ENCODE peak calls at places on chromosome 5, in eight cellular contexts. T, D, J, G, Q, V, X and O are unnamed samples.
A peak's percentile ranks its signal among the peaks of the same experiment; 100 is the strongest.

GRCh38 chr5:53110156-53110555 is 599 bp upstream of the MOCS2 start:
- DNase-seq in V (no peak), J (no peak), G (no peak), X (no peak), T (no peak), D (no peak), Q (no peak), O (no peak)

GRCh38 chr5:134649163-134649916 is 755 bp downstream of the SEC24A start:
- DNase-seq in T (peak; percentile 16), J (no peak), X (no peak), Q (no peak), G (peak; percentile 64), D (no peak), V (peak; percentile 17), O (no peak)

GRCh38 chr5:154849791-154850201 is 607 bp downstream of the FAXDC2 start:
- DNase-seq in D (peak; percentile 83), X (no peak), G (no peak), T (peak; percentile 89), J (no peak), Q (no peak), V (peak; percentile 45), O (peak; percentile 56)

GRCh38 chr5:139415221-139415861 is 11.5 kb upstream of the SPATA24 start:
- DNase-seq in T (no peak), J (no peak), V (peak; percentile 90), Q (peak; percentile 73), X (peak; percentile 65), D (no peak), G (peak; percentile 63), O (no peak)

GRCh38 chr5:83672158-83672557 is 48.5 kb downstream of the HAPLN1 start:
- DNase-seq in V (no peak), T (no peak), Q (no peak), J (no peak), G (no peak), D (no peak), X (no peak), O (no peak)

GRCh38 chr5:178232124-178232919 is at the start of gene PHYKPL:
- DNase-seq in G (peak; percentile 90), X (peak; percentile 76), D (peak; percentile 82), V (peak; percentile 55), J (peak; percentile 63), Q (peak; percentile 80), T (peak; percentile 64), O (peak; percentile 85)

GRCh38 chr5:144405986-144406385 is 235.3 kb downstream of the KCTD16 start:
- DNase-seq in Q (no peak), V (no peak), D (no peak), T (no peak), X (no peak), G (no peak), J (no peak), O (no peak)

GRCh38 chr5:67612961-67613360 is 416.4 kb upstream of the CD180 start:
- DNase-seq in T (no peak), G (no peak), X (no peak), Q (no peak), D (no peak), V (no peak), J (no peak), O (no peak)

GRCh38 chr5:154868702-154869101 is 10.3 kb downstream of the CNOT8 start:
- DNase-seq in V (peak; percentile 20), G (peak; percentile 63), J (no peak), T (no peak), D (peak; percentile 20), X (no peak), Q (no peak), O (no peak)

GRCh38 chr5:171840066-171840465 is 54.4 kb downstream of the SMIM23 start:
- DNase-seq in X (no peak), V (no peak), Q (no peak), G (no peak), J (no peak), T (no peak), D (no peak), O (no peak)

GRCh38 chr5:79802404-79802803 is 112.8 kb downstream of the CMYA5 start:
- DNase-seq in T (no peak), V (no peak), X (no peak), J (no peak), Q (no peak), D (no peak), G (no peak), O (no peak)

GRCh38 chr5:69531010-69531785 is 28.8 kb upstream of the GTF2H2C start:
- DNase-seq in D (no peak), Q (no peak), T (no peak), J (no peak), X (no peak), G (no peak), V (no peak), O (no peak)

GRCh38 chr5:147437161-147437596 is 72.7 kb downstream of the DPYSL3 start:
- DNase-seq in Q (no peak), G (no peak), X (no peak), D (peak; percentile 55), V (no peak), J (no peak), T (peak; percentile 33), O (no peak)

GRCh38 chr5:9401786-9402472 is 143.9 kb downstream of the SEMA5A start:
- DNase-seq in Q (no peak), X (no peak), G (no peak), T (peak; percentile 69), D (peak; percentile 67), J (no peak), V (peak; percentile 75), O (peak; percentile 80)

DNA sequence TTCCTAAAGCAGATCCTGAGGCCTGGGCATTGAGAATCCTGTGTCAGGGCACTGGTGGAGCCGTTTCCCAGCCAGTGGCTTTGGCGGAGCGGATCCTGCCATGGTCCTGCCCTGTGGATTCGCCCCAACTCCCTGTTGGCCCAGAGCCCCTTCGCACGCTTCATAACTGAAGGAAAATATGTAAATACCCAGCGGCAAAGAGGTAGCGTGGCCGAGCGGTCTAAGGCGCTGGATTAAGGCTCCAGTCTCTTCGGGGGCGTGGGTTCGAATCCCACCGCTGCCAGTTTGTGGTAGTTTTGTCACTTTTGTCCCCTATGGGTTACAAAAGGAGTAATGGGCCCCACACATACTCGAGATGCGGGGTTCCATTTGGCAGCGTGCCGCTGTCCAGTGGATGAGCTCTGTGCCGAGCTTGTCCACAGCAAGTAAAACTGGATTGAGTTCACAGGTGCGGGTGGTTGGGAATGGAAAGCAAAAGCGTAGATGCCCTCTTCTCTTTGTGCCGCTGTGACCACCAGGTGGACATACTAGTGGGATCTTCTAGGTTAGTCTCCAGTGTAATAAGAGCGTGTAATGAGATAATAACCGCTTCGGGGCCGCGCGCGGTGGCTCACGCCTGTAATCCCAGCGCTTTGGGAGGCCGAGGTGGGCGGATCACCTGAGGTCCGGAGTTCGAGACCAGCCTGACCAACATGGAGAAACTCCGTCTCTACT is 17.3 kb downstream of the TRIM7 start:
- DNase-seq in D (peak; percentile 81), G (peak; percentile 89), J (peak; percentile 89), X (peak; percentile 75), Q (peak; percentile 59), T (peak; percentile 82), V (peak; percentile 74), O (peak; percentile 70)
- H3K4me3 ChIP-seq in D (peak overlapping the region; percentile 69), G (peak overlapping the region; percentile 92), J (peak overlapping the region; percentile 72), X (peak overlapping the region; percentile 76), Q (peak overlapping the region; percentile 90), T (peak overlapping the region; percentile 51), V (peak overlapping the region; percentile 41), O (peak overlapping the region; percentile 53)

DNA sequence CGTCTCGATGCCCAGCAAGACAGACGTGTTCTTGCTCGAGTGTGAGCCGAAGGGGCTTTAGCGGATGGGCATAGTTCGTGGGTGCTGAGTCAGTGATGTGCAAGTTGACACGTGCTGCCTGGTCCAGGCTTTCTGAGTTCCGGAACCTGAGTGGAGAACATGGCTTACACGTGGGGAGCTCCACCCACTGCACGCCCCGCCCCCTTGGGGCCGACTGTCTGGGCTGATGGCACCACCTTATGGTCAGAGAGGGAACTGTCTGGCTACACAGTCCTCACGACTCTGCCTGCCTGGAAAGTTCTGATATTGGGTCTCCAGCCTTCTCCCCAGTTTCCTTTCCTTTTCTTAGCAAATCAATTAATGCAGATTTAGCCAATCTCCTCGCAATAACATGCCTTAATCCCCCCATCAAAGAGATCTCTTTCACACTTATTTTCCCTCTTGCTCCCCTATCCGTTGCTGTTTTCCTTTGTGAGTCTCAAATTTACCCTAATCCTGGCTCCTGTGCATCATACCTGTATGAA is 3.8 kb upstream of the STC2 start:
- DNase-seq in V (peak; percentile 95), X (peak; percentile 87), T (peak; percentile 89), G (peak; percentile 91), Q (peak; percentile 78), J (peak; percentile 65), D (peak; percentile 92), O (peak; percentile 94)
- TF ChIP-seq CTCF in V (peak; percentile 100), X (peak; percentile 97), T (peak; percentile 96), G (peak; percentile 73), Q (peak; percentile 91), J (peak; percentile 95), D (peak; percentile 98), O (peak; percentile 91)

GRCh38 chr5:32711693-32712462 is 757 bp downstream of the NPR3 start:
- DNase-seq in D (peak; percentile 27), J (no peak), T (no peak), V (peak; percentile 52), Q (peak; percentile 41), G (peak; percentile 66), X (peak; percentile 50), O (peak; percentile 48)
- H3K4me3 ChIP-seq in D (no peak overlapping the region), J (peak overlapping the region; percentile 57), T (peak overlapping the region; percentile 60), V (peak overlapping the region; percentile 75), Q (peak overlapping the region; percentile 66), G (peak overlapping the region; percentile 80), X (peak overlapping the region; percentile 79), O (peak overlapping the region; percentile 64)

GRCh38 chr5:14272548-14273205 is 129.5 kb downstream of the TRIO start:
- DNase-seq in V (no peak), G (no peak), X (no peak), J (no peak), T (no peak), Q (no peak), D (no peak), O (no peak)

GRCh38 chr5:14280294-14280854 is 137.2 kb downstream of the TRIO start:
- DNase-seq in D (no peak), V (no peak), X (no peak), G (no peak), J (no peak), T (no peak), Q (no peak), O (no peak)

GRCh38 chr5:14281746-14282181 is 138.6 kb downstream of the TRIO start:
- DNase-seq in D (no peak), Q (no peak), T (no peak), G (no peak), V (no peak), J (no peak), X (no peak), O (no peak)

GRCh38 chr5:14273207-14273767 is 130.1 kb downstream of the TRIO start:
- DNase-seq in G (no peak), D (no peak), Q (no peak), X (no peak), T (no peak), V (no peak), J (no peak), O (no peak)

GRCh38 chr5:14277407-14278320 is 134.5 kb downstream of the TRIO start:
- DNase-seq in G (no peak), X (no peak), V (no peak), D (no peak), Q (no peak), J (no peak), T (no peak), O (no peak)
- TF ChIP-seq CTCF in G (no peak), X (no peak), V (no peak), D (no peak), Q (no peak), J (no peak), T (no peak), O (no peak)